ENCODE peak calls at places on chromosome 21, in eight cellular contexts. One of them, this sample, is unnamed.
A peak's percentile ranks its signal among the peaks of the same experiment; 100 is the strongest.

GRCh38 chr21:43343992-43344886 is 82.7 kb downstream of the SIK1 start:
- DNase-seq in endodermal cell: no peak
- DNase-seq in body of pancreas: peak; percentile 72
- DNase-seq in mesenchymal stem cell: no peak
- DNase-seq in NT2/D1: no peak
- DNase-seq in mucosa of descending colon: peak; percentile 56
- DNase-seq in effector memory CD4-positive, alpha-beta T cell: no peak
- DNase-seq in colonic mucosa: peak; percentile 49
- DNase-seq in this sample: no peak

GRCh38 chr21:31348188-31348587 is 4.1 kb upstream of the TIAM1 start:
- DNase-seq in endodermal cell: peak; percentile 58
- DNase-seq in NT2/D1: no peak
- DNase-seq in mucosa of descending colon: no peak
- DNase-seq in effector memory CD4-positive, alpha-beta T cell: no peak
- DNase-seq in body of pancreas: no peak
- DNase-seq in colonic mucosa: no peak
- DNase-seq in mesenchymal stem cell: no peak
- DNase-seq in this sample: no peak

GRCh38 chr21:46515109-46515508 is 56.4 kb downstream of the DIP2A start:
- DNase-seq in body of pancreas: peak; percentile 82
- DNase-seq in colonic mucosa: no peak
- DNase-seq in endodermal cell: no peak
- DNase-seq in mesenchymal stem cell: no peak
- DNase-seq in mucosa of descending colon: peak; percentile 49
- DNase-seq in effector memory CD4-positive, alpha-beta T cell: peak; percentile 34
- DNase-seq in NT2/D1: no peak
- DNase-seq in this sample: no peak

GRCh38 chr21:37829043-37829442 is 87.2 kb downstream of the KCNJ6 start:
- DNase-seq in mucosa of descending colon: peak; percentile 38
- DNase-seq in mesenchymal stem cell: no peak
- DNase-seq in colonic mucosa: peak; percentile 44
- DNase-seq in effector memory CD4-positive, alpha-beta T cell: no peak
- DNase-seq in endodermal cell: peak; percentile 55
- DNase-seq in NT2/D1: no peak
- DNase-seq in body of pancreas: no peak
- DNase-seq in this sample: no peak

GRCh38 chr21:21159253-21159899 is 161.2 kb downstream of the NCAM2 start:
- DNase-seq in mesenchymal stem cell: no peak
- DNase-seq in NT2/D1: no peak
- DNase-seq in colonic mucosa: no peak
- DNase-seq in body of pancreas: no peak
- DNase-seq in endodermal cell: no peak
- DNase-seq in effector memory CD4-positive, alpha-beta T cell: no peak
- DNase-seq in mucosa of descending colon: no peak
- DNase-seq in this sample: no peak

GRCh38 chr21:23119491-23119890 is 2121.3 kb downstream of the NCAM2 start:
- DNase-seq in body of pancreas: no peak
- DNase-seq in effector memory CD4-positive, alpha-beta T cell: no peak
- DNase-seq in mesenchymal stem cell: no peak
- DNase-seq in NT2/D1: no peak
- DNase-seq in mucosa of descending colon: no peak
- DNase-seq in endodermal cell: no peak
- DNase-seq in colonic mucosa: no peak
- DNase-seq in this sample: no peak

GRCh38 chr21:15752763-15753407 is 23.1 kb downstream of the USP25 start:
- DNase-seq in colonic mucosa: no peak
- DNase-seq in NT2/D1: peak; percentile 98
- DNase-seq in endodermal cell: peak; percentile 95
- DNase-seq in mucosa of descending colon: no peak
- DNase-seq in effector memory CD4-positive, alpha-beta T cell: no peak
- DNase-seq in body of pancreas: no peak
- DNase-seq in mesenchymal stem cell: no peak
- DNase-seq in this sample: peak; percentile 95

GRCh38 chr21:46347791-46348381 is 23.9 kb downstream of the PCNT start:
- DNase-seq in colonic mucosa: no peak
- DNase-seq in endodermal cell: peak; percentile 63
- DNase-seq in effector memory CD4-positive, alpha-beta T cell: no peak
- DNase-seq in body of pancreas: no peak
- DNase-seq in NT2/D1: no peak
- DNase-seq in mucosa of descending colon: no peak
- DNase-seq in mesenchymal stem cell: no peak
- DNase-seq in this sample: no peak

GRCh38 chr21:34807146-34807880 is 138.5 kb downstream of the CLIC6 start:
- DNase-seq in NT2/D1: peak; percentile 50
- DNase-seq in body of pancreas: no peak
- DNase-seq in mesenchymal stem cell: peak; percentile 99
- DNase-seq in endodermal cell: peak; percentile 73
- DNase-seq in colonic mucosa: no peak
- DNase-seq in effector memory CD4-positive, alpha-beta T cell: peak; percentile 31
- DNase-seq in mucosa of descending colon: no peak
- DNase-seq in this sample: no peak

GRCh38 chr21:42308161-42308913 is 6.9 kb downstream of the TFF3 start:
- DNase-seq in endodermal cell: peak; percentile 20
- DNase-seq in colonic mucosa: no peak
- DNase-seq in mesenchymal stem cell: no peak
- DNase-seq in mucosa of descending colon: no peak
- DNase-seq in effector memory CD4-positive, alpha-beta T cell: no peak
- DNase-seq in NT2/D1: no peak
- DNase-seq in body of pancreas: no peak
- DNase-seq in this sample: no peak

GRCh38 chr21:42307106-42307505 is 8.1 kb downstream of the TFF3 start:
- DNase-seq in endodermal cell: peak; percentile 34
- DNase-seq in NT2/D1: no peak
- DNase-seq in mesenchymal stem cell: no peak
- DNase-seq in mucosa of descending colon: no peak
- DNase-seq in colonic mucosa: no peak
- DNase-seq in effector memory CD4-positive, alpha-beta T cell: no peak
- DNase-seq in body of pancreas: peak; percentile 68
- DNase-seq in this sample: no peak

GRCh38 chr21:42310411-42311001 is 4.7 kb downstream of the TFF3 start:
- DNase-seq in NT2/D1: no peak
- DNase-seq in endodermal cell: peak; percentile 44
- DNase-seq in colonic mucosa: peak; percentile 70
- DNase-seq in mesenchymal stem cell: no peak
- DNase-seq in effector memory CD4-positive, alpha-beta T cell: no peak
- DNase-seq in mucosa of descending colon: peak; percentile 59
- DNase-seq in body of pancreas: no peak
- DNase-seq in this sample: no peak

GRCh38 chr21:42309753-42310213 is 5.4 kb downstream of the TFF3 start:
- DNase-seq in mesenchymal stem cell: peak; percentile 12
- DNase-seq in endodermal cell: peak; percentile 95
- DNase-seq in body of pancreas: peak; percentile 67
- DNase-seq in NT2/D1: peak; percentile 48
- DNase-seq in colonic mucosa: peak; percentile 85
- DNase-seq in mucosa of descending colon: peak; percentile 83
- DNase-seq in effector memory CD4-positive, alpha-beta T cell: peak; percentile 47
- DNase-seq in this sample: peak; percentile 45

GRCh38 chr21:42308914-42309752 is 6.1 kb downstream of the TFF3 start:
- DNase-seq in effector memory CD4-positive, alpha-beta T cell: no peak
- DNase-seq in endodermal cell: peak; percentile 45
- DNase-seq in NT2/D1: no peak
- DNase-seq in colonic mucosa: no peak
- DNase-seq in mesenchymal stem cell: no peak
- DNase-seq in body of pancreas: no peak
- DNase-seq in mucosa of descending colon: peak; percentile 60
- DNase-seq in this sample: no peak
- H3K4me3 ChIP-seq in effector memory CD4-positive, alpha-beta T cell: no peak overlapping the region
- H3K4me3 ChIP-seq in endodermal cell: no peak overlapping the region
- H3K4me3 ChIP-seq in NT2/D1: no peak overlapping the region
- H3K4me3 ChIP-seq in colonic mucosa: no peak overlapping the region
- H3K4me3 ChIP-seq in mesenchymal stem cell: no peak overlapping the region
- H3K4me3 ChIP-seq in body of pancreas: no peak overlapping the region
- H3K4me3 ChIP-seq in mucosa of descending colon: no peak overlapping the region
- H3K4me3 ChIP-seq in this sample: no peak overlapping the region

DNA sequence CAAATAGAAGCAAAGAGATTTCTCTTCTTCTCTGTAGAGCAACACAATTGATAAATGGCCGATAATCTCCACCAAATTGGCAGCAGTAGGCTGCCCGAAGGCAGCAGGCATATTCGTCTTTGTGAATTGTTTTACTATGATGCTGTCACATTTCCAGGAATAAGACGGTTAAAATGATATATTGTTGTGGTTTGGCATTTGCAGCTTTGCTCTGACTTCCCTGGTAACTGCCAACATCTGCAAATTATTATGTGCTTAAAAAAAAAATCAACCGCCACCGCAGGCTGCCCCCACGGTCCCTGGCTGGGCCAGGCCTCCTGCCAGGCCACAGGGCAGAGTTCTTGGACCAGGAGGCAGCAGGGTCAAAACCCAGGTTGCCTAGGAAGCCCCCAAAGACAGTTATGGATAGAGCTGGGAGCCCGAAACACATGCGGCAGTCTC is 179.3 kb downstream of the ETS2 start:
- DNase-seq in mesenchymal stem cell: peak; percentile 31
- DNase-seq in NT2/D1: no peak
- DNase-seq in mucosa of descending colon: no peak
- DNase-seq in endodermal cell: no peak
- DNase-seq in body of pancreas: no peak
- DNase-seq in effector memory CD4-positive, alpha-beta T cell: no peak
- DNase-seq in colonic mucosa: no peak
- DNase-seq in this sample: no peak
- H3K4me1 ChIP-seq in mesenchymal stem cell: peaks cover 38% of the 10 kb centered on the region
- H3K4me1 ChIP-seq in NT2/D1: peaks cover 21% of the 10 kb centered on the region
- H3K4me1 ChIP-seq in mucosa of descending colon: peaks cover 13% of the 10 kb centered on the region
- H3K4me1 ChIP-seq in endodermal cell: peaks cover 38% of the 10 kb centered on the region
- H3K4me1 ChIP-seq in body of pancreas: peaks cover 8% of the 10 kb centered on the region
- H3K4me1 ChIP-seq in effector memory CD4-positive, alpha-beta T cell: no peaks in the 10 kb centered on the region
- H3K4me1 ChIP-seq in colonic mucosa: peaks cover 5% of the 10 kb centered on the region
- H3K4me1 ChIP-seq in this sample: peaks cover 19% of the 10 kb centered on the region

GRCh38 chr21:44947930-44948331 is 8.1 kb downstream of the SLX9 start:
- DNase-seq in colonic mucosa: no peak
- DNase-seq in endodermal cell: peak; percentile 37
- DNase-seq in NT2/D1: no peak
- DNase-seq in effector memory CD4-positive, alpha-beta T cell: no peak
- DNase-seq in mesenchymal stem cell: no peak
- DNase-seq in mucosa of descending colon: no peak
- DNase-seq in body of pancreas: peak; percentile 40
- DNase-seq in this sample: no peak
- H3K4me3 ChIP-seq in colonic mucosa: no peak overlapping the region
- H3K4me3 ChIP-seq in endodermal cell: no peak overlapping the region
- H3K4me3 ChIP-seq in NT2/D1: no peak overlapping the region
- H3K4me3 ChIP-seq in effector memory CD4-positive, alpha-beta T cell: no peak overlapping the region
- H3K4me3 ChIP-seq in mesenchymal stem cell: peak overlapping the region; percentile 9
- H3K4me3 ChIP-seq in mucosa of descending colon: no peak overlapping the region
- H3K4me3 ChIP-seq in body of pancreas: no peak overlapping the region
- H3K4me3 ChIP-seq in this sample: no peak overlapping the region

DNA sequence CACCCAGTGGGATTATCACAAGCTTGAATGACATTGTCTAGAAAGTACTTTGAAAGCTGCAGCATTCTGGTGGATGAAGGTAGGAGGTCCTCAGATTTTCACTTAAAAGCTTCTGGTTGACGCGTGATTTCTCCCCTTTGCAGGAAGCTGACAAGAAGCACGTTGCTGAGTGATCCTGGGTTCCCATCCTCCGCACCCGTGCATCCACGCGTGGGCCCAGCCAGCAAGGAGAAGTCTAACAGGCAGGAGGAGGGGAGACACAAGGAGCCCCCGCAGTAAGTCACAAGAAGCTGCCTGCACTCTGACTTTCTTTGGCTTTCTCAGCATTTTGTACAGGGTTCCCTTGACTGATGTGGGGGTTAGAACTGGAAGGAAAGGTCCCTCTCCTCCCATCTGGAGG is 7.8 kb upstream of the B3GALT5 start:
- DNase-seq in NT2/D1: no peak
- DNase-seq in endodermal cell: no peak
- DNase-seq in effector memory CD4-positive, alpha-beta T cell: no peak
- DNase-seq in body of pancreas: no peak
- DNase-seq in mesenchymal stem cell: no peak
- DNase-seq in colonic mucosa: peak; percentile 12
- DNase-seq in mucosa of descending colon: no peak
- DNase-seq in this sample: no peak
- H3K4me1 ChIP-seq in NT2/D1: peaks cover 16% of the 10 kb centered on the region
- H3K4me1 ChIP-seq in endodermal cell: peaks cover 1% of the 10 kb centered on the region
- H3K4me1 ChIP-seq in effector memory CD4-positive, alpha-beta T cell: no peaks in the 10 kb centered on the region
- H3K4me1 ChIP-seq in body of pancreas: peaks cover 1% of the 10 kb centered on the region
- H3K4me1 ChIP-seq in mesenchymal stem cell: no peaks in the 10 kb centered on the region
- H3K4me1 ChIP-seq in colonic mucosa: no peaks in the 10 kb centered on the region
- H3K4me1 ChIP-seq in mucosa of descending colon: no peaks in the 10 kb centered on the region
- H3K4me1 ChIP-seq in this sample: no peaks in the 10 kb centered on the region